ENCODE peak calls at places on chromosomes 7 and 10, in five cellular contexts. N is foreskin fibroblast; G is RKO; B is activated CD8-positive, alpha-beta memory T cell treated with anti-CD3 and anti-CD28 coated beads, Interleukin-2, amount 50 U/mL, for 48 hours; A is stimulated activated CD4-positive, alpha-beta T cell treated with anti-CD3 and anti-CD28 coated beads, Interleukin-4, amount 100 ng/mL, for 1 hour. P is an unnamed sample.

GRCh38 chr10:133281084-133281483 is 4.4 kb upstream of the ADAM8 start:
- DNase-seq in N (no peak), G (no peak), B (no peak), A (no peak), P (no peak)

GRCh38 chr7:38398725-38399321 is 125.4 kb upstream of the TARP start:
- DNase-seq in N (peak; percentile 8), G (peak; percentile 59), B (peak; percentile 73), A (peak; percentile 62), P (peak; percentile 68)

GRCh38 chr10:133270773-133271297 is 5.8 kb downstream of the ADAM8 start:
- DNase-seq in N (no peak), G (no peak), B (no peak), A (no peak), P (no peak)

GRCh38 chr7:19404912-19405329 is 259.7 kb upstream of the FERD3L start:
- DNase-seq in N (peak; percentile 94), G (peak; percentile 83), B (no peak), A (no peak), P (peak; percentile 74)

GRCh38 chr10:4677296-4678021 is 148.5 kb upstream of the AKR1E2 start:
- DNase-seq in N (peak; percentile 47), G (no peak), B (no peak), A (no peak), P (no peak)

GRCh38 chr7:87784424-87784823 is 91.7 kb downstream of the SLC25A40 start:
- DNase-seq in N (no peak), G (peak; percentile 49), B (no peak), A (no peak), P (peak; percentile 43)

GRCh38 chr7:155975490-155975889 is 163.2 kb upstream of the SHH start:
- DNase-seq in N (no peak), G (no peak), B (peak; percentile 43), A (no peak), P (no peak)

GRCh38 chr10:101112799-101113594 is 18.1 kb upstream of the TLX1 start:
- DNase-seq in N (no peak), G (no peak), B (no peak), A (no peak), P (no peak)